ENCODE peak calls at places on chromosome 1, in nine cellular contexts. U is heart right ventricle, Y is MM.1S, E is tibial nerve, S is epithelial cell of prostate, A is pancreas, L is right cardiac atrium, N is breast epithelium, V is colonic mucosa. K is an unnamed sample.

GRCh38 chr1:67948155-67949075 is 102.0 kb downstream of the DIRAS3 start:
- DNase-seq in Y (no peak), V (no peak), A (no peak), S (no peak), L (no peak), N (no peak), U (no peak), E (no peak), K (no peak)

GRCh38 chr1:174890024-174890423 is 109.7 kb upstream of the CACYBP start:
- DNase-seq in E (no peak), V (no peak), Y (no peak), A (no peak), N (no peak), L (no peak), U (no peak), S (no peak), K (no peak)

GRCh38 chr1:75305051-75305450 is 170.9 kb downstream of the LHX8 start:
- DNase-seq in E (no peak), Y (no peak), L (no peak), N (no peak), U (no peak), V (no peak), A (no peak), S (no peak), K (no peak)

GRCh38 chr1:152442765-152443164 is 28.7 kb upstream of the CRNN start:
- DNase-seq in Y (no peak), U (no peak), E (no peak), N (no peak), L (peak), V (no peak), A (peak), S (peak), K (no peak)

GRCh38 chr1:152026895-152027294 is 9.9 kb downstream of the S100A11 start:
- DNase-seq in S (no peak), U (no peak), V (no peak), A (no peak), E (no peak), N (no peak), L (no peak), Y (no peak), K (no peak)

GRCh38 chr1:45141247-45142003 is 65.0 kb downstream of the ZSWIM5 start:
- DNase-seq in V (peak), U (no peak), S (no peak), E (no peak), L (no peak), N (no peak), Y (no peak), A (no peak), K (no peak)

GRCh38 chr1:201542166-201543045 is 3.5 kb downstream of the NAV1 start:
- DNase-seq in L (no peak), S (no peak), V (no peak), N (no peak), E (no peak), U (no peak), A (no peak), Y (no peak), K (no peak)

GRCh38 chr1:222283147-222283768 is 264.6 kb downstream of the HHIPL2 start:
- DNase-seq in V (no peak), L (no peak), U (no peak), A (no peak), Y (no peak), N (no peak), S (no peak), E (no peak), K (no peak)

GRCh38 chr1:192805832-192806323 is 3.0 kb upstream of the RGS2 start:
- DNase-seq in L (no peak), E (no peak), U (no peak), V (peak), N (no peak), A (no peak), Y (peak), S (peak), K (no peak)

GRCh38 chr1:162412002-162412401 is at the start of gene SH2D1B:
- DNase-seq in N (no peak), Y (no peak), L (no peak), V (no peak), U (no peak), E (no peak), S (no peak), A (no peak), K (no peak)

GRCh38 chr1:145979746-145980435 is 15.4 kb downstream of the POLR3GL start:
- DNase-seq in V (no peak), E (no peak), S (no peak), U (no peak), A (no peak), N (no peak), L (no peak), Y (peak), K (no peak)

GRCh38 chr1:183039985-183040447 is 16.8 kb downstream of the LAMC1 start:
- DNase-seq in V (no peak), L (no peak), E (no peak), S (no peak), A (no peak), U (no peak), Y (no peak), N (no peak), K (no peak)

GRCh38 chr1:231068772-231069171 is 28.7 kb upstream of the FAM89A start:
- DNase-seq in V (no peak), N (no peak), S (no peak), U (no peak), E (no peak), Y (no peak), L (no peak), A (no peak), K (no peak)

GRCh38 chr1:176931526-176931925 is 233.0 kb downstream of the ASTN1 start:
- DNase-seq in E (no peak), N (no peak), V (no peak), A (no peak), S (no peak), Y (no peak), L (no peak), U (no peak), K (no peak)

DNA sequence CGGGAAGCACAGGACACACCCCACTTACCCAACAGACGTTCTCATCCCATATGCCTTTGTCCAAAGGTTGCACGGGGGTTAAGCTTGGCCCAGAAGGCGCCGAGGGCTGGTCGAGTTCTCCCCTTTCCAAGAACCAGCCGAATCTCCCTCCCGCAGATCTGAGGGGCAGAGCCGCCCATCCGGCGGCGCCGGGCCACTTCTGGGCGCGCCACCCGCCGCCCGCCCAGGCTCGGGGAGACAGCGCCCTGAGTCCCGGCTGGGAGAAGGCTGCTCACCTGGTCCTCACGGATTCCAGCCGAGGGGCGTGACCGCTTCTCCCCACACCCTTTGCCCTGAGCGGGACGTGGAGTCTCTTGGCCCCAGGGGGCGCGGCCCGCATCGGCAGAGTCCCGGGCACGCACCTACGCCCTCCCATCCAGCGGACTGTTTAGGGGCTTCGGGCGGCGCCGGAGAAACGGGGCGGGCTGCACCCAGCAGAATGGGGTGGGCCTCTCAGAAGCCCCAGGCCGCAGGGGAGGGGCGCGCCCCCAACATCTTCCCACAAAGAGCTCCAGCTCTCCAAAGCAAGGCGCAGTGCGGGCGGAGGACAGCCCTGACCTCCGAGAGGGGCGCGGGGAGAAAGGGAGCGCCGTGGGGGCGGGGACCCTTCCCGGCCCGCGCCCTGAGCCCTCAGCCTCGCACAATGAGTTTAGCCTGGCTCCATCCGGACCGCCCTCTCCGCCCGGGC is 585 bp downstream of the GPR161 start:
- DNase-seq in U (peak), S (no peak), L (peak), V (peak), E (no peak), N (no peak), A (peak), Y (no peak), K (no peak)
- H3K27ac ChIP-seq in U (peak), S (peak), L (peak), V (no peak), E (peak), N (peak), A (peak), Y (no peak), K (no peak)

DNA sequence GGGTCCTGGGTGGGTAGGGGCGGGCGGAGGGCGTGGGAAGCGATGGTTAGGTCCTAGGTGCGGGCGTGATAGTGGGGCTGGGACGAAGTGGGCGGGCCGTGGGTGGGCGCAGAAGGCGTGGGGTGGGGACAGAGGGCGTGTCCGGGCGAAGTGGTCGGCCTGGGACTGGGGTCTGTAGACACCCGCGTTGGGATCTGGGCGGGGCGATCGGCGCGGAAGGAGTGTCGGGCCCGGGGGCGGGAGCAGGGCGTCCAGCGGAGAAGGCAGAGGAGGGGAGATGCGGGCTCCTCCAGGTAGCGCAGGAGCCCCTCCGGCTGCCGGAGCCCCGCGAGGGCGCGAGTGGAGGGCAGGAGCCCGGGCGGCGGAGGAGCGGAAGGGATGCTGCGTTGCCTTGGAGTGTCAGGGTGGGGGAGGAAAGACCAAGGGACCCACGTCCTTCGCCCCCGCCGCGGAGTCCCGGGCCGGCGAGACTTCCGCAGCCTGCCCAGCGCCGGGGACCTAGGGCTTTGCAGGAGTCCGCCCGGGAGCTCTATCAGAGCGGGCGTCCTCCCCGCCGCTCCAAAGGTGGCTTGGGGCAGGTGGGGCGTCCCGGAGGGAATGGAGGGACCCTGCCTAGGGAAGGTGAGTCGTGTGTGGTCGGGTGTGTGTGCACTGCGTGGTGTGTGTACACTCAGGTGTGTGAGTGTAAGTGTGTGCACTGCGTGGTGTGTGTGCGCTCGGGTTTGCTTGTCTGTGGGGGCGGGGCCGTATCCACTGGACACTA is 27.0 kb upstream of the PRSS38 start:
- DNase-seq in L (no peak), A (peak), N (peak), U (no peak), E (peak), S (no peak), Y (peak), V (peak), K (peak)
- H3K27ac ChIP-seq in L (no peak), A (peak), N (peak), U (peak), E (peak), S (no peak), Y (no peak), V (peak), K (no peak)

DNA sequence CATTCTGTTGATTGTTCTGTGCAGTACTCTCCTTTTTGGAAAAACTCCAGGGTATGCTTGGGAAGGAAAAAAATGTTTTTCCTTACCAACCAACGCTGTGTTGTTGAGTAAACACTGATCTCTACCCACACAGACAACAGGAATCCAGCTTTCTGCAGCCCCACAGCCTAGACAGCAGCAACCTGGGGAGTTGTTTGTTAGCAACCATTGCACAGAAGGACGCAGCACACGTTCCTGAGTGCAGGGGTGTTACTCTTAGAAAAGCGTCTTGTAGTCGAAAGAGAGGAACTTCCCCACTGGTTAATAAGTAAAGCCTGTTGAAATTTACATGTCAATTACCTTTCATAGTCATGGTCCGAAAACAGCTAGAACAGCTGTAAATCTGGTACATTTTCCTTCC is 56.6 kb downstream of the SMYD2 start:
- DNase-seq in V (no peak), U (no peak), N (no peak), E (no peak), S (no peak), Y (no peak), L (no peak), A (no peak), K (no peak)
- H3K27ac ChIP-seq in V (no peak), U (peak), N (peak), E (no peak), S (no peak), Y (no peak), L (no peak), A (no peak), K (no peak)

GRCh38 chr1:156571959-156572662 is at the start of gene IQGAP3:
- DNase-seq in E (peak), Y (peak), V (peak), S (peak), L (peak), U (peak), A (peak), N (peak), K (peak)
- H3K27ac ChIP-seq in E (peak), Y (no peak), V (peak), S (peak), L (no peak), U (no peak), A (no peak), N (no peak), K (no peak)

DNA sequence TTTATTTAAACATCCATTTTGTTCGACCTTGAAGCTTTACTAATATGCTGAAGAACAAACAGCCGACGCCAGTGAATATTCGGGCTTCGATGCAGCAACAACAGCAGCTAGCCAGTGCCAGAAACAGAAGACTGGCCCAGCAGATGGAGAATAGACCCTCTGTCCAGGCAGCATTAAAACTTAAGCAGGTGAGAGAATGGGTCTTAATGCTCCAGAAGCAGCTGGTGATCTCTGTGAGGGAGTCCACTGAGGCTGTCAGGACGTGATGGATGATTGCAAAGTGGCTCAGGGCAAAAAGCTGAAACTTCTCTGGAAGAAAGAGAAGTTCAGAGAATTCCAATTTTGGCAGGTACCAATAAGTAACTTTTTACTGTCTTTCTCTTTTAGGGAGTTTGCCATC is 4.4 kb downstream of the CHTOP start:
- DNase-seq in E (no peak), V (no peak), U (no peak), A (peak), Y (no peak), N (no peak), L (no peak), S (no peak), K (no peak)
- H3K27ac ChIP-seq in E (no peak), V (no peak), U (peak), A (peak), Y (no peak), N (no peak), L (peak), S (no peak), K (no peak)

GRCh38 chr1:16010837-16011236 is 6.8 kb downstream of the SRARP start:
- DNase-seq in L (no peak), N (no peak), A (no peak), S (no peak), V (no peak), E (no peak), U (no peak), Y (no peak), K (no peak)
- H3K27ac ChIP-seq in L (no peak), N (no peak), A (no peak), S (no peak), V (no peak), E (no peak), U (no peak), Y (no peak), K (no peak)